ENCODE peak calls at places on chromosomes 4 and X, in ten cellular contexts. One of them, this sample, is unnamed.
A peak's percentile ranks its signal among the peaks of the same experiment; 100 is the strongest.

GRCh38 chrX:72394518-72395163 is 88.9 kb upstream of the CITED1 start:
- DNase-seq in AG04449: peak; percentile 23
- DNase-seq in adrenal gland: no peak
- DNase-seq in endothelial cell of umbilical vein: no peak
- DNase-seq in testis: peak; percentile 44
- DNase-seq in sigmoid colon: no peak
- DNase-seq in cardiac muscle cell: peak; percentile 26
- DNase-seq in fibroblast of lung: peak; percentile 82
- DNase-seq in esophagus squamous epithelium: no peak
- DNase-seq in brain microvascular endothelial cell: peak; percentile 51
- DNase-seq in this sample: peak; percentile 64

GRCh38 chrX:153725039-153725831 is 579 bp downstream of the ABCD1 start:
- DNase-seq in AG04449: no peak
- DNase-seq in adrenal gland: no peak
- DNase-seq in endothelial cell of umbilical vein: no peak
- DNase-seq in testis: no peak
- DNase-seq in sigmoid colon: no peak
- DNase-seq in cardiac muscle cell: no peak
- DNase-seq in fibroblast of lung: no peak
- DNase-seq in esophagus squamous epithelium: no peak
- DNase-seq in brain microvascular endothelial cell: no peak
- DNase-seq in this sample: no peak

GRCh38 chr4:48025005-48025404 is 8.4 kb downstream of the NIPAL1 start:
- DNase-seq in AG04449: no peak
- DNase-seq in adrenal gland: no peak
- DNase-seq in endothelial cell of umbilical vein: no peak
- DNase-seq in testis: no peak
- DNase-seq in sigmoid colon: no peak
- DNase-seq in cardiac muscle cell: no peak
- DNase-seq in fibroblast of lung: peak; percentile 73
- DNase-seq in esophagus squamous epithelium: no peak
- DNase-seq in brain microvascular endothelial cell: peak; percentile 55
- DNase-seq in this sample: peak; percentile 58

GRCh38 chrX:55668084-55668483 is 44.9 kb downstream of the FOXR2 start:
- DNase-seq in AG04449: no peak
- DNase-seq in adrenal gland: no peak
- DNase-seq in endothelial cell of umbilical vein: no peak
- DNase-seq in testis: no peak
- DNase-seq in sigmoid colon: no peak
- DNase-seq in cardiac muscle cell: no peak
- DNase-seq in fibroblast of lung: no peak
- DNase-seq in esophagus squamous epithelium: no peak
- DNase-seq in brain microvascular endothelial cell: no peak
- DNase-seq in this sample: no peak

GRCh38 chr4:54093609-54094240 is 6.2 kb upstream of the GSX2 start:
- DNase-seq in AG04449: no peak
- DNase-seq in adrenal gland: no peak
- DNase-seq in endothelial cell of umbilical vein: no peak
- DNase-seq in testis: no peak
- DNase-seq in sigmoid colon: no peak
- DNase-seq in cardiac muscle cell: no peak
- DNase-seq in fibroblast of lung: no peak
- DNase-seq in esophagus squamous epithelium: no peak
- DNase-seq in brain microvascular endothelial cell: no peak
- DNase-seq in this sample: no peak

GRCh38 chr4:3375688-3376087 is 66.1 kb upstream of the HGFAC start:
- DNase-seq in AG04449: peak; percentile 67
- DNase-seq in adrenal gland: peak; percentile 84
- DNase-seq in endothelial cell of umbilical vein: peak; percentile 56
- DNase-seq in testis: no peak
- DNase-seq in sigmoid colon: peak; percentile 58
- DNase-seq in cardiac muscle cell: no peak
- DNase-seq in fibroblast of lung: peak; percentile 75
- DNase-seq in esophagus squamous epithelium: no peak
- DNase-seq in brain microvascular endothelial cell: peak; percentile 87
- DNase-seq in this sample: peak; percentile 42

GRCh38 chr4:159174645-159175147 is 71.8 kb downstream of the RAPGEF2 start:
- DNase-seq in AG04449: no peak
- DNase-seq in adrenal gland: no peak
- DNase-seq in endothelial cell of umbilical vein: no peak
- DNase-seq in testis: no peak
- DNase-seq in sigmoid colon: no peak
- DNase-seq in cardiac muscle cell: no peak
- DNase-seq in fibroblast of lung: no peak
- DNase-seq in esophagus squamous epithelium: no peak
- DNase-seq in brain microvascular endothelial cell: no peak
- DNase-seq in this sample: no peak

GRCh38 chr4:2251795-2252529 is 9.9 kb downstream of the MXD4 start:
- DNase-seq in AG04449: no peak
- DNase-seq in adrenal gland: peak; percentile 42
- DNase-seq in endothelial cell of umbilical vein: no peak
- DNase-seq in testis: peak; percentile 12
- DNase-seq in sigmoid colon: peak; percentile 56
- DNase-seq in cardiac muscle cell: no peak
- DNase-seq in fibroblast of lung: no peak
- DNase-seq in esophagus squamous epithelium: no peak
- DNase-seq in brain microvascular endothelial cell: no peak
- DNase-seq in this sample: no peak

GRCh38 chr4:36704289-36704688 is 422.9 kb downstream of the DTHD1 start:
- DNase-seq in AG04449: no peak
- DNase-seq in adrenal gland: no peak
- DNase-seq in endothelial cell of umbilical vein: no peak
- DNase-seq in testis: no peak
- DNase-seq in sigmoid colon: no peak
- DNase-seq in cardiac muscle cell: no peak
- DNase-seq in fibroblast of lung: no peak
- DNase-seq in esophagus squamous epithelium: no peak
- DNase-seq in brain microvascular endothelial cell: no peak
- DNase-seq in this sample: no peak

GRCh38 chrX:57952320-57952678 is 42.0 kb upstream of the ZXDA start:
- DNase-seq in AG04449: no peak
- DNase-seq in adrenal gland: peak; percentile 51
- DNase-seq in endothelial cell of umbilical vein: no peak
- DNase-seq in testis: no peak
- DNase-seq in sigmoid colon: peak; percentile 66
- DNase-seq in cardiac muscle cell: no peak
- DNase-seq in fibroblast of lung: no peak
- DNase-seq in esophagus squamous epithelium: no peak
- DNase-seq in brain microvascular endothelial cell: no peak
- DNase-seq in this sample: no peak

GRCh38 chrX:136850441-136851175 is 29.9 kb downstream of the RBMX start:
- DNase-seq in AG04449: no peak
- DNase-seq in adrenal gland: no peak
- DNase-seq in endothelial cell of umbilical vein: peak; percentile 2
- DNase-seq in testis: no peak
- DNase-seq in sigmoid colon: no peak
- DNase-seq in cardiac muscle cell: no peak
- DNase-seq in fibroblast of lung: no peak
- DNase-seq in esophagus squamous epithelium: no peak
- DNase-seq in brain microvascular endothelial cell: no peak
- DNase-seq in this sample: no peak

GRCh38 chr4:1896658-1896991 is 25.4 kb downstream of the NSD2 start:
- DNase-seq in AG04449: no peak
- DNase-seq in adrenal gland: no peak
- DNase-seq in endothelial cell of umbilical vein: no peak
- DNase-seq in testis: no peak
- DNase-seq in sigmoid colon: no peak
- DNase-seq in cardiac muscle cell: no peak
- DNase-seq in fibroblast of lung: no peak
- DNase-seq in esophagus squamous epithelium: no peak
- DNase-seq in brain microvascular endothelial cell: no peak
- DNase-seq in this sample: no peak

GRCh38 chr4:74109116-74109791 is 10.3 kb upstream of the CXCL2 start:
- DNase-seq in AG04449: peak; percentile 94
- DNase-seq in adrenal gland: peak; percentile 65
- DNase-seq in endothelial cell of umbilical vein: peak; percentile 93
- DNase-seq in testis: no peak
- DNase-seq in sigmoid colon: no peak
- DNase-seq in cardiac muscle cell: peak; percentile 20
- DNase-seq in fibroblast of lung: peak; percentile 97
- DNase-seq in esophagus squamous epithelium: no peak
- DNase-seq in brain microvascular endothelial cell: peak; percentile 93
- DNase-seq in this sample: peak; percentile 99

GRCh38 chrX:9530848-9531274 is 66.0 kb downstream of the TBL1X start:
- DNase-seq in AG04449: peak; percentile 75
- DNase-seq in adrenal gland: peak; percentile 85
- DNase-seq in endothelial cell of umbilical vein: peak; percentile 68
- DNase-seq in testis: peak; percentile 88
- DNase-seq in sigmoid colon: peak; percentile 78
- DNase-seq in cardiac muscle cell: peak; percentile 94
- DNase-seq in fibroblast of lung: peak; percentile 84
- DNase-seq in esophagus squamous epithelium: no peak
- DNase-seq in brain microvascular endothelial cell: peak; percentile 84
- DNase-seq in this sample: peak; percentile 93

GRCh38 chrX:9529223-9529622 is 64.4 kb downstream of the TBL1X start:
- DNase-seq in AG04449: no peak
- DNase-seq in adrenal gland: no peak
- DNase-seq in endothelial cell of umbilical vein: no peak
- DNase-seq in testis: no peak
- DNase-seq in sigmoid colon: no peak
- DNase-seq in cardiac muscle cell: no peak
- DNase-seq in fibroblast of lung: no peak
- DNase-seq in esophagus squamous epithelium: no peak
- DNase-seq in brain microvascular endothelial cell: no peak
- DNase-seq in this sample: no peak

GRCh38 chrX:9528498-9528897 is 63.6 kb downstream of the TBL1X start:
- DNase-seq in AG04449: no peak
- DNase-seq in adrenal gland: no peak
- DNase-seq in endothelial cell of umbilical vein: no peak
- DNase-seq in testis: no peak
- DNase-seq in sigmoid colon: no peak
- DNase-seq in cardiac muscle cell: no peak
- DNase-seq in fibroblast of lung: no peak
- DNase-seq in esophagus squamous epithelium: no peak
- DNase-seq in brain microvascular endothelial cell: no peak
- DNase-seq in this sample: no peak

GRCh38 chrX:9525511-9526248 is 60.8 kb downstream of the TBL1X start:
- DNase-seq in AG04449: no peak
- DNase-seq in adrenal gland: no peak
- DNase-seq in endothelial cell of umbilical vein: peak; percentile 20
- DNase-seq in testis: no peak
- DNase-seq in sigmoid colon: no peak
- DNase-seq in cardiac muscle cell: peak; percentile 53
- DNase-seq in fibroblast of lung: peak; percentile 38
- DNase-seq in esophagus squamous epithelium: no peak
- DNase-seq in brain microvascular endothelial cell: no peak
- DNase-seq in this sample: no peak

DNA sequence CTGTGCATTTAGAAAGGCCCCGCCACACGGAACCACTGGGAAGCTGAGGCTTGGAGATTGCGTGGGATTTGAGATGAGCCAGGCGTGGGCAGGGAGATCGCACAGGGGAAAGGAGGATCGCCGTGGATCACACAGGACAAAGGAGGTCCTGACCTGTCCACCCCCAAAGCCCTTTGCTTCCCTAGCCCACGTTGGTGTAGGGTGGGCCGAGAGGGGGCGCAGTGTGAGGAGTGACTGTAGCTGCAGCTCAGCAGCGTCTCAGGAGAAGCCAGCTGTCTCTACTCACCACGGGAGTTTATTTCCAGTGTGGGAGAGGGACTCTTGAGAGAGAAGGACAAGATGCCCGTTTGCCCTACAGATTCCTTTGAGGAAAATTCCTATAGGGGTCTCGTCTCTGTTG is 62.1 kb downstream of the TBL1X start:
- DNase-seq in AG04449: no peak
- DNase-seq in adrenal gland: no peak
- DNase-seq in endothelial cell of umbilical vein: no peak
- DNase-seq in testis: no peak
- DNase-seq in sigmoid colon: no peak
- DNase-seq in cardiac muscle cell: no peak
- DNase-seq in fibroblast of lung: no peak
- DNase-seq in esophagus squamous epithelium: no peak
- DNase-seq in brain microvascular endothelial cell: no peak
- DNase-seq in this sample: no peak
- TF ChIP-seq CTCF in AG04449: no peak
- TF ChIP-seq CTCF in adrenal gland: no peak
- TF ChIP-seq CTCF in endothelial cell of umbilical vein: no peak
- TF ChIP-seq CTCF in testis: no peak
- TF ChIP-seq CTCF in sigmoid colon: no peak
- TF ChIP-seq CTCF in cardiac muscle cell: no peak
- TF ChIP-seq CTCF in fibroblast of lung: no peak
- TF ChIP-seq CTCF in esophagus squamous epithelium: no peak
- TF ChIP-seq CTCF in brain microvascular endothelial cell: peak; percentile 7
- TF ChIP-seq CTCF in this sample: no peak

GRCh38 chrX:39204349-39204748 is 403.1 kb downstream of the MID1IP1 start:
- DNase-seq in AG04449: no peak
- DNase-seq in adrenal gland: no peak
- DNase-seq in endothelial cell of umbilical vein: no peak
- DNase-seq in testis: no peak
- DNase-seq in sigmoid colon: no peak
- DNase-seq in cardiac muscle cell: no peak
- DNase-seq in fibroblast of lung: no peak
- DNase-seq in esophagus squamous epithelium: no peak
- DNase-seq in brain microvascular endothelial cell: no peak
- DNase-seq in this sample: no peak
- H3K4me3 ChIP-seq in AG04449: no peak overlapping the region
- H3K4me3 ChIP-seq in adrenal gland: no peak overlapping the region
- H3K4me3 ChIP-seq in endothelial cell of umbilical vein: no peak overlapping the region
- H3K4me3 ChIP-seq in testis: no peak overlapping the region
- H3K4me3 ChIP-seq in sigmoid colon: no peak overlapping the region
- H3K4me3 ChIP-seq in cardiac muscle cell: no peak overlapping the region
- H3K4me3 ChIP-seq in fibroblast of lung: no peak overlapping the region
- H3K4me3 ChIP-seq in esophagus squamous epithelium: no peak overlapping the region
- H3K4me3 ChIP-seq in brain microvascular endothelial cell: no peak overlapping the region
- H3K4me3 ChIP-seq in this sample: no peak overlapping the region

DNA sequence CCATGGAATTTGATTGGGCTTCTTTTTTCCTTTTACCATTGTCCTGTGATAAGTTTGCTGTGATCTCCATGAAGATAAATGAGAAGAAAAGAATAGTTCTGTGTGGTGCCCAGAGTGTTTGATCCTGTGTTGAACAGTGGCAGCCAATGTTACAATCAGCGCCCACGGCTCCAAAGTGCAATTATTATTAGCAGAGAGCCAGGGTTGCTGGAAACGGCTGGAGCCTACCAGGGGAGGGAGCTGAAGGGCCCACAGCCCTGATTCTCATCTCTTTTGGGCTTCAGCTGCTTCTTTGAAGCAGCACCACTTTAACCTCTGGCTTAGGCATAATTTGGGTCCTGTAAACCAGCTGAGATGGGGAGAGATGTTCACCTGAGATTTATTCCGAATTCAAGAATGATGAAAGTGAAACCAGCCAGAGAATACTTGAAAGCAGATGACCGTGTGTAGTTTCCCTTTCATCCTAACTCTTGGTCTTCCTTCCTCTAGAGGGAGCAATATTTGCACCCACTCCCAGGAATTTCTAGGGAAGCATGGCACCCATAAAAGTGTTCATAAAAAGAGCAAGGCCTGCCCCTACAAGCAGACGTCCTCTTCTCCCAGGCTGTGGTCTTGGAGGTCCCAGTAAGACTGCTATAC is 298.3 kb downstream of the EVC2 start:
- DNase-seq in AG04449: no peak
- DNase-seq in adrenal gland: no peak
- DNase-seq in endothelial cell of umbilical vein: no peak
- DNase-seq in testis: no peak
- DNase-seq in sigmoid colon: no peak
- DNase-seq in cardiac muscle cell: peak; percentile 2
- DNase-seq in fibroblast of lung: no peak
- DNase-seq in esophagus squamous epithelium: no peak
- DNase-seq in brain microvascular endothelial cell: no peak
- DNase-seq in this sample: no peak
- TF ChIP-seq CTCF in AG04449: peak; percentile 13
- TF ChIP-seq CTCF in adrenal gland: no peak
- TF ChIP-seq CTCF in endothelial cell of umbilical vein: no peak
- TF ChIP-seq CTCF in testis: no peak
- TF ChIP-seq CTCF in sigmoid colon: no peak
- TF ChIP-seq CTCF in cardiac muscle cell: no peak
- TF ChIP-seq CTCF in fibroblast of lung: no peak
- TF ChIP-seq CTCF in esophagus squamous epithelium: no peak
- TF ChIP-seq CTCF in brain microvascular endothelial cell: peak; percentile 45
- TF ChIP-seq CTCF in this sample: no peak

GRCh38 chr4:108049406-108049805 is 59.7 kb downstream of the HADH start:
- DNase-seq in AG04449: no peak
- DNase-seq in adrenal gland: no peak
- DNase-seq in endothelial cell of umbilical vein: no peak
- DNase-seq in testis: no peak
- DNase-seq in sigmoid colon: no peak
- DNase-seq in cardiac muscle cell: no peak
- DNase-seq in fibroblast of lung: no peak
- DNase-seq in esophagus squamous epithelium: no peak
- DNase-seq in brain microvascular endothelial cell: no peak
- DNase-seq in this sample: no peak
- H3K4me3 ChIP-seq in AG04449: no peak overlapping the region
- H3K4me3 ChIP-seq in adrenal gland: no peak overlapping the region
- H3K4me3 ChIP-seq in endothelial cell of umbilical vein: no peak overlapping the region
- H3K4me3 ChIP-seq in testis: peak overlapping the region; percentile 15
- H3K4me3 ChIP-seq in sigmoid colon: no peak overlapping the region
- H3K4me3 ChIP-seq in cardiac muscle cell: no peak overlapping the region
- H3K4me3 ChIP-seq in fibroblast of lung: peak overlapping the region; percentile 14
- H3K4me3 ChIP-seq in esophagus squamous epithelium: no peak overlapping the region
- H3K4me3 ChIP-seq in brain microvascular endothelial cell: no peak overlapping the region
- H3K4me3 ChIP-seq in this sample: peak overlapping the region; percentile 29

This sample was measured in fibroblast of the aortic adventitia.